ENCODE peak calls at places on chromosomes 2 and 18, in six cellular contexts. One of them, this sample, is unnamed.

GRCh38 chr2:238425505-238425978 is 1.2 kb upstream of the ASB1 start:
- DNase-seq in HepG2: no peak
- DNase-seq in PC-9: no peak
- DNase-seq in HCT116: no peak
- DNase-seq in K562: no peak
- DNase-seq in GM23248: no peak
- DNase-seq in this sample: no peak

GRCh38 chr2:138536302-138536701 is 34.7 kb downstream of the SPOPL start:
- DNase-seq in PC-9: no peak
- DNase-seq in HepG2: no peak
- DNase-seq in HCT116: no peak
- DNase-seq in GM23248: peak
- DNase-seq in K562: no peak
- DNase-seq in this sample: no peak

GRCh38 chr2:231133365-231134114 is 8.7 kb upstream of the HTR2B start:
- DNase-seq in HepG2: peak
- DNase-seq in K562: no peak
- DNase-seq in GM23248: peak
- DNase-seq in HCT116: no peak
- DNase-seq in PC-9: no peak
- DNase-seq in this sample: no peak

GRCh38 chr2:96205888-96206287 is 2.7 kb downstream of the STARD7 start:
- DNase-seq in PC-9: no peak
- DNase-seq in HCT116: no peak
- DNase-seq in K562: peak
- DNase-seq in GM23248: peak
- DNase-seq in HepG2: no peak
- DNase-seq in this sample: no peak

GRCh38 chr2:16218651-16219050 is 278.3 kb downstream of the MYCN start:
- DNase-seq in K562: peak
- DNase-seq in HCT116: peak
- DNase-seq in PC-9: no peak
- DNase-seq in GM23248: no peak
- DNase-seq in HepG2: peak
- DNase-seq in this sample: no peak

GRCh38 chr2:215505044-215505786 is 69.3 kb upstream of the FN1 start:
- DNase-seq in HepG2: peak
- DNase-seq in K562: peak
- DNase-seq in HCT116: no peak
- DNase-seq in GM23248: peak
- DNase-seq in PC-9: no peak
- DNase-seq in this sample: no peak

GRCh38 chr2:100692381-100692780 is 127.6 kb upstream of the NPAS2 start:
- DNase-seq in HepG2: peak
- DNase-seq in GM23248: no peak
- DNase-seq in HCT116: no peak
- DNase-seq in PC-9: no peak
- DNase-seq in K562: no peak
- DNase-seq in this sample: no peak

GRCh38 chr18:11963991-11964484 is 17.3 kb upstream of the IMPA2 start:
- DNase-seq in GM23248: peak
- DNase-seq in PC-9: no peak
- DNase-seq in K562: peak
- DNase-seq in HepG2: no peak
- DNase-seq in HCT116: no peak
- DNase-seq in this sample: no peak

GRCh38 chr2:238777369-238778067 is 70.4 kb upstream of the TWIST2 start:
- DNase-seq in K562: no peak
- DNase-seq in GM23248: no peak
- DNase-seq in HepG2: no peak
- DNase-seq in PC-9: no peak
- DNase-seq in HCT116: no peak
- DNase-seq in this sample: no peak

GRCh38 chr2:98460573-98461560 is 16.2 kb downstream of the INPP4A start:
- DNase-seq in GM23248: no peak
- DNase-seq in PC-9: no peak
- DNase-seq in K562: no peak
- DNase-seq in HepG2: no peak
- DNase-seq in HCT116: no peak
- DNase-seq in this sample: peak

GRCh38 chr2:234178309-234179030 is 128.0 kb downstream of the SPP2 start:
- DNase-seq in PC-9: peak
- DNase-seq in K562: no peak
- DNase-seq in HepG2: no peak
- DNase-seq in GM23248: peak
- DNase-seq in HCT116: no peak
- DNase-seq in this sample: no peak

GRCh38 chr2:53473236-53473635 is 294.4 kb upstream of the CHAC2 start:
- DNase-seq in HepG2: peak
- DNase-seq in PC-9: no peak
- DNase-seq in GM23248: peak
- DNase-seq in K562: peak
- DNase-seq in HCT116: no peak
- DNase-seq in this sample: peak

GRCh38 chr2:128366746-128367511 is 48.3 kb upstream of the HS6ST1 start:
- DNase-seq in HCT116: no peak
- DNase-seq in GM23248: no peak
- DNase-seq in PC-9: peak
- DNase-seq in HepG2: no peak
- DNase-seq in K562: no peak
- DNase-seq in this sample: no peak

GRCh38 chr2:36696533-36696932 is at the start of gene VIT:
- DNase-seq in HepG2: no peak
- DNase-seq in GM23248: peak
- DNase-seq in K562: no peak
- DNase-seq in PC-9: no peak
- DNase-seq in HCT116: no peak
- DNase-seq in this sample: no peak

GRCh38 chr2:29463181-29463900 is 348.1 kb downstream of the CLIP4 start:
- DNase-seq in HCT116: no peak
- DNase-seq in HepG2: no peak
- DNase-seq in PC-9: no peak
- DNase-seq in K562: no peak
- DNase-seq in GM23248: peak
- DNase-seq in this sample: no peak

GRCh38 chr2:225004531-225004930 is 37.7 kb downstream of the DOCK10 start:
- DNase-seq in PC-9: no peak
- DNase-seq in HCT116: no peak
- DNase-seq in GM23248: peak
- DNase-seq in K562: no peak
- DNase-seq in HepG2: no peak
- DNase-seq in this sample: no peak

GRCh38 chr18:46319793-46320192 is 215.6 kb downstream of the HAUS1 start:
- DNase-seq in K562: no peak
- DNase-seq in HepG2: no peak
- DNase-seq in PC-9: no peak
- DNase-seq in HCT116: no peak
- DNase-seq in GM23248: peak
- DNase-seq in this sample: no peak

GRCh38 chr2:23015651-23016050 is 369.3 kb upstream of the KLHL29 start:
- DNase-seq in PC-9: no peak
- DNase-seq in K562: no peak
- DNase-seq in HCT116: no peak
- DNase-seq in GM23248: no peak
- DNase-seq in HepG2: no peak
- DNase-seq in this sample: no peak

GRCh38 chr18:62529597-62529996 is 6.8 kb downstream of the ZCCHC2 start:
- DNase-seq in K562: no peak
- DNase-seq in GM23248: no peak
- DNase-seq in HepG2: no peak
- DNase-seq in HCT116: no peak
- DNase-seq in PC-9: no peak
- DNase-seq in this sample: no peak

GRCh38 chr2:155872396-155872795 is 460.1 kb downstream of the NR4A2 start:
- DNase-seq in HCT116: no peak
- DNase-seq in PC-9: no peak
- DNase-seq in K562: no peak
- DNase-seq in HepG2: no peak
- DNase-seq in GM23248: no peak
- DNase-seq in this sample: no peak

GRCh38 chr18:37509600-37509999 is 56.0 kb downstream of the CELF4 start:
- DNase-seq in HepG2: no peak
- DNase-seq in HCT116: no peak
- DNase-seq in GM23248: no peak
- DNase-seq in K562: no peak
- DNase-seq in PC-9: no peak
- DNase-seq in this sample: no peak

GRCh38 chr2:38465789-38466127 is 88.7 kb upstream of the ATL2 start:
- DNase-seq in HepG2: peak
- DNase-seq in K562: peak
- DNase-seq in GM23248: peak
- DNase-seq in PC-9: peak
- DNase-seq in HCT116: peak
- DNase-seq in this sample: no peak

DNA sequence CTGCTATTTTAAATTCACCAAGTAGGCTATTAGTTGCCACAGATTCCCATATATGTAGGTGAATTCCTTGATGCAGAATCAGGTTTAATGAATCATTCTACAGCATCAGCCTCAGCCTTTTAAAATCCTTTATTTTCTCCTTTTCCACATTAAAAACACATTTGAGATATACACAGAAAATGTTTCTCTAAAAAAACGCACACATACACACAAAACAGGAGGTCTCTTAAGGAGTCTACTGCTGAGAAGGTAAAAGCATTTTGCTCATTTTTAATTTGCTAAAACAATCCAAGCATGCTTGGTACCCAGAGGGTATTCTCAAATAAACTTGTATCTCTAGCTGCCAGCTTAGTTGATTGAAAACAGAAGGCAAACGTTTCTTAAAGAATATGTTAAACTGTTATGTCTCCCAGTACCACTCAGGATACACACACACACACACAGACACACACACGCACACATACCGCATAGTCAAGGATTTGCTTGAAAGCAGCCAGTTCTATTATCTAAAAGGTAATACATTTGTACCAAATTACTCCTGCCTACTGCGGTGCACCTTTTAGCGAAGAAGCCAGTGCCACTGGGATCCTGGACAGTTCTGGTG is 106.8 kb upstream of the KCTD1 start:
- DNase-seq in HepG2: no peak
- DNase-seq in HCT116: no peak
- DNase-seq in K562: no peak
- DNase-seq in PC-9: no peak
- DNase-seq in GM23248: peak
- DNase-seq in this sample: no peak
- TF ChIP-seq EZH2 in HepG2: no peak
- TF ChIP-seq EZH2 in HCT116: no peak
- TF ChIP-seq EZH2 in K562: no peak
- TF ChIP-seq EZH2 in PC-9: no peak
- TF ChIP-seq EZH2 in GM23248: peak
- TF ChIP-seq EZH2 in this sample: no peak

GRCh38 chr2:112946086-112946485 is 31.7 kb upstream of the IL36G start:
- DNase-seq in K562: no peak
- DNase-seq in HepG2: no peak
- DNase-seq in PC-9: no peak
- DNase-seq in GM23248: no peak
- DNase-seq in HCT116: no peak
- DNase-seq in this sample: no peak
- TF ChIP-seq EZH2 in K562: no peak
- TF ChIP-seq EZH2 in HepG2: no peak
- TF ChIP-seq EZH2 in PC-9: no peak
- TF ChIP-seq EZH2 in GM23248: no peak
- TF ChIP-seq EZH2 in HCT116: no peak
- TF ChIP-seq EZH2 in this sample: no peak

GRCh38 chr2:126850951-126851350 is 47.7 kb upstream of the TEX51 start:
- DNase-seq in HepG2: no peak
- DNase-seq in GM23248: no peak
- DNase-seq in K562: no peak
- DNase-seq in HCT116: no peak
- DNase-seq in PC-9: no peak
- DNase-seq in this sample: no peak
- TF ChIP-seq EZH2 in HepG2: no peak
- TF ChIP-seq EZH2 in GM23248: no peak
- TF ChIP-seq EZH2 in K562: no peak
- TF ChIP-seq EZH2 in HCT116: no peak
- TF ChIP-seq EZH2 in PC-9: no peak
- TF ChIP-seq EZH2 in this sample: no peak

DNA sequence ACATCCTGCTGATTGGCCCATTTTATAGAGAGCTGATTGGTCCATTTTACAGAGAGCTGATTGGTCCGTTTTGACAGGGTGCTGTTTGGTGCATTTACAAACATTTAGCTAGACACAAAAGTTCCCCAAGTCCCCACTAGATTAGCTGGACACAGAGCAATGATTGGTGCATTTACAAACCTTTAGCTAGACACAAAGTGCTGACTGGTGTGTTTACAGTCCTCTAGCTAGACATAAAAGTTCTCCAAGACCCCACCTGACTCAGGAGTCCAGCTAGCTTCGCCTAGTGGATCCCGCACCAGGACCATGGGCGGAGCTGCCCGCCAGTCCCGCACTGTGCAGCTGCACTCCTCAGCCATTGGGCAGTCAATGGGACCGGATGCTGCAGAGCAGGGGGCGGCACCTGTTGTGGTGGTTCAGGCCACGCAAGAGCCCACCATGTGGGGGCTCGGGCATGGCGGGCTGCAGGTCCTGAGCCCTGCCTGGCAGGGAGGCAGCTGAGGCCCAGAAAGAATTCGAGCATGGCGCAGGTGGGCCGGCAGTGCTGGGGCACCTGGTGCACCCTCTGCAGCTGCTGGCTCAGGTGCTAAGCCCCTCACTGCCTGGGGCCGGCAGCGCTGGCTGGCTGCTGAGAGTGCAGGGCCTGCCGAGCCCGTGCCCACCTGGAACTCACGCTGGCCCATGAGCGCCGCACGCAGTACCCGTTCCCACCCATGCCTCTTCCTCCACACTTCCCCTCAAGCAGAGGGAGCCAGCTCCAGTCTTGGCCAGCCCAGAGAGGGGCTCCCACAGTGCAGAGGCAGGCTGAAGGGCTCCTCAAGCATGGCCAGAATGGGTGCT is 713.2 kb upstream of the GYPC start:
- DNase-seq in PC-9: no peak
- DNase-seq in GM23248: no peak
- DNase-seq in K562: no peak
- DNase-seq in HCT116: no peak
- DNase-seq in HepG2: no peak
- DNase-seq in this sample: no peak
- TF ChIP-seq EZH2 in PC-9: no peak
- TF ChIP-seq EZH2 in GM23248: no peak
- TF ChIP-seq EZH2 in K562: no peak
- TF ChIP-seq EZH2 in HCT116: no peak
- TF ChIP-seq EZH2 in HepG2: no peak
- TF ChIP-seq EZH2 in this sample: no peak

DNA sequence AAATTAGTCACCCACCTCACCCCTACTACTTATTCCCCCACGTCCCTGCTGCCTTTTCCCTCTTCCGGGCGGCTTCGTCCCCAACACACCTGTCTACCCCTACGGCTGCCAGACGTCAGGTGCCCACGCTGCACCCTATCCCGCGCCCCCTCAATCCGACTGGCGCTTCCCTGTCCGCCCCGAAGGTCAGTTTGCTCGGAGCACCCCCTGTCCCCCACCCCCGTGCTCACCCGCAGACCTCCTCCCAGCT is 457 bp downstream of the ACVR1C start:
- DNase-seq in GM23248: no peak
- DNase-seq in HCT116: no peak
- DNase-seq in PC-9: no peak
- DNase-seq in K562: no peak
- DNase-seq in HepG2: no peak
- DNase-seq in this sample: no peak
- TF ChIP-seq EZH2 in GM23248: no peak
- TF ChIP-seq EZH2 in HCT116: no peak
- TF ChIP-seq EZH2 in PC-9: no peak
- TF ChIP-seq EZH2 in K562: no peak
- TF ChIP-seq EZH2 in HepG2: no peak
- TF ChIP-seq EZH2 in this sample: no peak

GRCh38 chr2:66578853-66579158 is 143.9 kb downstream of the MEIS1 start:
- DNase-seq in K562: no peak
- DNase-seq in GM23248: no peak
- DNase-seq in HCT116: no peak
- DNase-seq in HepG2: no peak
- DNase-seq in PC-9: no peak
- DNase-seq in this sample: no peak
- TF ChIP-seq EZH2 in K562: no peak
- TF ChIP-seq EZH2 in GM23248: no peak
- TF ChIP-seq EZH2 in HCT116: no peak
- TF ChIP-seq EZH2 in HepG2: no peak
- TF ChIP-seq EZH2 in PC-9: no peak
- TF ChIP-seq EZH2 in this sample: no peak

This sample was measured in MM.1S.